ENCODE peak calls at places on chromosomes 3 and 15, in five cellular contexts. M is NCI-H2029, D is neural crest cell, R is T-helper 9 cell, U is G401. F is an unnamed sample.

GRCh38 chr3:118736107-118736506 is 298.5 kb downstream of the IGSF11 start:
- DNase-seq in M (peak), D (no peak), R (no peak), U (peak), F (no peak)

GRCh38 chr15:72173864-72174550 is 23.6 kb downstream of the GRAMD2A start:
- DNase-seq in M (peak), D (no peak), R (no peak), U (no peak), F (no peak)

GRCh38 chr3:51375571-51375970 is 9.5 kb upstream of the MANF start:
- DNase-seq in M (no peak), D (no peak), R (no peak), U (peak), F (no peak)

GRCh38 chr15:64430000-64430735 is 30.2 kb upstream of the ZNF609 start:
- DNase-seq in M (no peak), D (no peak), R (peak), U (peak), F (peak)

GRCh38 chr3:138187296-138188012 is at the start of gene ARMC8:
- DNase-seq in M (peak), D (peak), R (no peak), U (no peak), F (peak)

GRCh38 chr15:96422153-96422552 is 91.7 kb downstream of the NR2F2 start:
- DNase-seq in M (no peak), D (no peak), R (no peak), U (no peak), F (no peak)

GRCh38 chr3:129039271-129040038 is 21.1 kb upstream of the GP9 start:
- DNase-seq in M (peak), D (no peak), R (no peak), U (no peak), F (no peak)

GRCh38 chr15:99257107-99257750 is 5.9 kb downstream of the LRRC28 start:
- DNase-seq in M (no peak), D (no peak), R (no peak), U (no peak), F (no peak)

GRCh38 chr3:71051259-71051595 is 532.3 kb downstream of the FOXP1 start:
- DNase-seq in M (no peak), D (no peak), R (no peak), U (no peak), F (no peak)

GRCh38 chr3:185823280-185824044 is 1.4 kb downstream of the IGF2BP2 start:
- DNase-seq in M (no peak), D (peak), R (no peak), U (peak), F (no peak)

GRCh38 chr15:89496155-89497098 is at the start of gene RHCG:
- DNase-seq in M (no peak), D (peak), R (no peak), U (peak), F (no peak)

GRCh38 chr15:84772467-84772866 is 24.1 kb downstream of the ZNF592 start:
- DNase-seq in M (no peak), D (no peak), R (no peak), U (no peak), F (no peak)

GRCh38 chr3:142013331-142013730 is 136.0 kb downstream of the TFDP2 start:
- DNase-seq in M (no peak), D (no peak), R (no peak), U (no peak), F (no peak)

GRCh38 chr15:85289677-85290365 is 90.6 kb upstream of the AKAP13 start:
- DNase-seq in M (peak), D (no peak), R (no peak), U (peak), F (peak)

GRCh38 chr3:72128906-72129305 is 344.0 kb upstream of the PROK2 start:
- DNase-seq in M (no peak), D (no peak), R (no peak), U (peak), F (no peak)